ENCODE peak calls at places on chromosomes 12 and 14, in five cellular contexts. W is left ventricle myocardium inferior; S is activated T-cell treated with anti-CD3 and anti-CD28 coated beads, Interleukin-2, amount 50 U/mL, for 48 hours; O is globus pallidus; I is choroid plexus epithelial cell. Y is an unnamed sample.

GRCh38 chr12:45483571-45483970 is 245.9 kb upstream of the ARID2 start:
- DNase-seq in S (no peak), W (peak), O (no peak), I (peak), Y (no peak)

GRCh38 chr14:60965402-60965801 is 15.5 kb downstream of the TRMT5 start:
- DNase-seq in W (no peak), O (no peak), I (peak), S (no peak), Y (no peak)

GRCh38 chr12:121786441-121786825 is 7.1 kb downstream of the RHOF start:
- DNase-seq in O (no peak), S (peak), W (no peak), I (peak), Y (peak)

GRCh38 chr14:34479694-34480093 is 17.7 kb upstream of the SPTSSA start:
- DNase-seq in W (no peak), S (no peak), I (no peak), O (no peak), Y (no peak)

GRCh38 chr12:102297412-102297811 is 99.8 kb upstream of the PMCH start:
- DNase-seq in S (no peak), O (no peak), I (no peak), W (no peak), Y (no peak)

GRCh38 chr14:61581340-61581739 is 114.0 kb upstream of the HIF1A start:
- DNase-seq in I (no peak), W (no peak), O (no peak), S (no peak), Y (no peak)

GRCh38 chr12:117686911-117687377 is 281.8 kb downstream of the KSR2 start:
- DNase-seq in I (no peak), W (no peak), S (no peak), O (no peak), Y (no peak)

GRCh38 chr12:8989425-8989824 is at the start of gene KLRG1:
- DNase-seq in S (no peak), I (no peak), O (no peak), W (no peak), Y (no peak)

GRCh38 chr12:122871851-122872785 is 23.8 kb downstream of the VPS37B start:
- DNase-seq in O (peak), I (peak), S (peak), W (peak), Y (no peak)

GRCh38 chr14:77663289-77663688 is 44.5 kb downstream of the ALKBH1 start:
- DNase-seq in W (no peak), I (peak), S (no peak), O (no peak), Y (no peak)

GRCh38 chr12:92827836-92828431 is 101.2 kb downstream of the EEA1 start:
- DNase-seq in S (peak), I (peak), W (no peak), O (no peak), Y (no peak)

GRCh38 chr14:103688906-103689902 is 26.0 kb downstream of the XRCC3 start:
- DNase-seq in I (peak), S (no peak), O (peak), W (peak), Y (no peak)

GRCh38 chr12:65891219-65891618 is 66.9 kb downstream of the HMGA2 start:
- DNase-seq in O (no peak), I (no peak), S (no peak), W (no peak), Y (no peak)